ENCODE peak calls at places on chromosomes 12 and 14, in nine cellular contexts. Y, Q, L, K, O, E, U, D and R are unnamed samples.

GRCh38 chr14:104262515-104263514 is 124.4 kb downstream of the KIF26A start:
- DNase-seq in L (no peak), E (no peak), Y (no peak), D (peak), Q (peak), K (no peak), O (no peak), U (no peak), R (no peak)

GRCh38 chr12:41339784-41340183 is 151.7 kb downstream of the PDZRN4 start:
- DNase-seq in Y (no peak), D (no peak), Q (no peak), E (no peak), K (no peak), O (no peak), U (no peak), L (no peak), R (no peak)

GRCh38 chr14:54446201-54446693 is 5.1 kb upstream of the CNIH1 start:
- DNase-seq in E (peak), O (no peak), K (no peak), D (peak), Q (no peak), Y (no peak), L (peak), U (no peak), R (no peak)

GRCh38 chr12:127636881-127637280 is 630.1 kb upstream of the TMEM132C start:
- DNase-seq in O (no peak), U (no peak), L (no peak), K (no peak), D (no peak), Y (no peak), E (no peak), Q (no peak), R (no peak)

GRCh38 chr12:95413576-95413975 is 60.4 kb upstream of the METAP2 start:
- DNase-seq in L (peak), K (no peak), Q (no peak), Y (no peak), U (no peak), D (no peak), E (no peak), O (no peak), R (peak)

GRCh38 chr14:55223364-55223763 is 32.0 kb upstream of the DLGAP5 start:
- DNase-seq in Y (no peak), O (no peak), D (no peak), L (no peak), U (no peak), K (no peak), E (no peak), Q (no peak), R (no peak)

GRCh38 chr12:43964966-43965365 is 129.1 kb downstream of the TMEM117 start:
- DNase-seq in Y (no peak), O (no peak), L (peak), E (peak), U (no peak), D (no peak), K (no peak), Q (no peak), R (peak)

GRCh38 chr12:45703942-45704341 is 25.6 kb upstream of the ARID2 start:
- DNase-seq in Y (no peak), U (no peak), D (no peak), L (peak), O (no peak), K (no peak), Q (no peak), E (peak), R (no peak)

GRCh38 chr14:103340480-103341212 is 6.6 kb downstream of the EIF5 start:
- DNase-seq in L (no peak), Q (no peak), D (no peak), O (no peak), E (no peak), Y (no peak), U (no peak), K (no peak), R (no peak)

GRCh38 chr12:82413994-82414393 is 55.7 kb downstream of the METTL25 start:
- DNase-seq in E (peak), K (no peak), D (no peak), Q (no peak), O (no peak), Y (no peak), U (no peak), L (peak), R (no peak)

GRCh38 chr14:64612021-64612380 is 62.2 kb downstream of the PPP1R36 start:
- DNase-seq in O (peak), U (no peak), L (peak), Y (no peak), Q (no peak), D (no peak), K (no peak), E (peak), R (peak)

GRCh38 chr12:34214011-34214410 is 191.7 kb downstream of the ALG10 start:
- DNase-seq in O (no peak), Q (no peak), Y (no peak), E (no peak), K (no peak), U (no peak), L (no peak), D (no peak), R (no peak)

GRCh38 chr12:132461526-132461925 is 28.4 kb upstream of the FBRSL1 start:
- DNase-seq in E (no peak), Q (peak), D (no peak), O (no peak), L (no peak), K (no peak), U (no peak), Y (no peak), R (no peak)

GRCh38 chr12:66405395-66405794 is 103.1 kb downstream of the HELB start:
- DNase-seq in O (no peak), Y (no peak), Q (no peak), U (no peak), L (peak), E (peak), K (no peak), D (no peak), R (no peak)

GRCh38 chr12:7915911-7916403 is 20.0 kb downstream of the SLC2A3 start:
- DNase-seq in U (no peak), O (no peak), K (peak), D (no peak), L (no peak), Y (no peak), Q (no peak), E (no peak), R (no peak)

GRCh38 chr14:62711351-62712023 is 333.8 kb downstream of the KCNH5 start:
- DNase-seq in L (no peak), D (no peak), Q (no peak), U (no peak), E (no peak), O (no peak), Y (no peak), K (no peak), R (no peak)

GRCh38 chr14:73796881-73797539 is 54.6 kb upstream of the PTGR2 start:
- DNase-seq in K (no peak), O (no peak), E (no peak), Y (no peak), L (peak), Q (no peak), D (no peak), U (no peak), R (no peak)

GRCh38 chr14:63727736-63728728 is at the start of gene SGPP1:
- DNase-seq in D (peak), Y (peak), U (peak), Q (peak), L (peak), K (peak), E (peak), O (peak), R (no peak)

GRCh38 chr12:4383304-4383865 is 3.9 kb upstream of the FGF23 start:
- DNase-seq in Y (no peak), K (peak), Q (no peak), U (no peak), O (no peak), L (no peak), D (no peak), E (no peak), R (no peak)

GRCh38 chr12:31965090-31965489 is 5.9 kb downstream of the RESF1 start:
- DNase-seq in Y (no peak), E (no peak), U (no peak), D (no peak), L (no peak), O (no peak), K (peak), Q (no peak), R (no peak)

GRCh38 chr14:73762375-73762822 is 48.2 kb upstream of the PNMA1 start:
- DNase-seq in L (no peak), U (no peak), E (no peak), Q (no peak), K (no peak), O (no peak), Y (no peak), D (no peak), R (no peak)

GRCh38 chr14:44898547-44898946 is 63.2 kb downstream of the KLHL28 start:
- DNase-seq in Y (no peak), K (no peak), U (no peak), Q (no peak), D (no peak), L (peak), O (no peak), E (peak), R (no peak)

GRCh38 chr12:130334399-130334798 is 3.3 kb upstream of the PIWIL1 start:
- DNase-seq in O (no peak), K (no peak), Q (no peak), Y (no peak), U (no peak), E (no peak), L (no peak), D (no peak), R (no peak)

GRCh38 chr12:15227004-15227679 is 5.9 kb upstream of the RERG start:
- DNase-seq in Y (peak), K (peak), O (peak), Q (peak), D (no peak), U (peak), L (peak), E (peak), R (no peak)

GRCh38 chr14:101074124-101075024 is 170.9 kb upstream of the RTL1 start:
- DNase-seq in U (peak), Q (no peak), K (peak), Y (no peak), L (no peak), E (no peak), O (no peak), D (no peak), R (no peak)

GRCh38 chr14:23404331-23404900 is 3.7 kb downstream of the MYH6 start:
- DNase-seq in Y (peak), Q (no peak), U (no peak), K (no peak), D (no peak), E (no peak), O (no peak), L (no peak), R (no peak)

GRCh38 chr14:76348898-76349297 is 27.0 kb upstream of the ESRRB start:
- DNase-seq in L (peak), E (no peak), O (no peak), D (no peak), Q (no peak), Y (peak), K (peak), U (no peak), R (peak)

GRCh38 chr12:107760207-107760816 is 625 bp downstream of the PRDM4 start:
- DNase-seq in E (peak), D (no peak), K (peak), Q (peak), Y (no peak), L (peak), O (peak), U (peak), R (no peak)

GRCh38 chr14:59254146-59254910 is 65.9 kb downstream of the DAAM1 start:
- DNase-seq in U (peak), L (peak), O (no peak), K (peak), D (no peak), E (peak), Q (peak), Y (peak), R (peak)

GRCh38 chr14:22003471-22003870 is 329.9 kb upstream of the OR4E1 start:
- DNase-seq in Q (no peak), D (no peak), E (no peak), Y (no peak), U (no peak), O (no peak), L (no peak), K (no peak), R (no peak)

GRCh38 chr14:100263141-100263540 is 24.2 kb downstream of the YY1 start:
- DNase-seq in Q (no peak), K (no peak), U (no peak), O (no peak), D (no peak), L (peak), Y (no peak), E (no peak), R (no peak)

GRCh38 chr12:54411398-54412241 is 7.4 kb downstream of the ITGA5 start:
- DNase-seq in E (peak), Y (peak), U (peak), D (no peak), O (no peak), L (peak), K (peak), Q (no peak), R (no peak)

GRCh38 chr12:45235087-45236025 is 19.5 kb downstream of the ANO6 start:
- DNase-seq in K (peak), L (peak), E (peak), Y (no peak), O (peak), Q (no peak), U (peak), D (no peak), R (no peak)

GRCh38 chr12:21433525-21433924 is 3.9 kb upstream of the PYROXD1 start:
- DNase-seq in Y (no peak), O (no peak), K (peak), U (no peak), E (no peak), D (no peak), Q (no peak), L (no peak), R (no peak)

GRCh38 chr12:102917026-102917787 is at the start of gene PAH:
- DNase-seq in Y (no peak), E (no peak), D (no peak), Q (peak), O (no peak), K (peak), U (no peak), L (no peak), R (no peak)

GRCh38 chr12:112792306-112792705 is 758 bp downstream of the RPH3A start:
- DNase-seq in L (no peak), Y (no peak), E (no peak), Q (no peak), U (no peak), O (no peak), D (no peak), K (peak), R (no peak)
- H3K4me3 ChIP-seq in L (no peak), Y (no peak), E (no peak), Q (no peak), U (no peak), O (no peak), D (peak), K (no peak), R (no peak)

GRCh38 chr12:109797905-109798669 is 35.1 kb downstream of the TRPV4 start:
- DNase-seq in K (peak), O (no peak), L (no peak), E (no peak), U (no peak), Y (no peak), Q (no peak), D (no peak), R (no peak)
- TF ChIP-seq CTCF in K (peak), O (peak), L (peak), E (peak), U (no peak), Y (peak), Q (no peak), D (no peak), R (peak)

GRCh38 chr12:48968467-48968866 is 3.1 kb downstream of the WNT10B start:
- DNase-seq in L (no peak), O (no peak), E (no peak), Y (no peak), Q (no peak), K (no peak), U (no peak), D (no peak), R (no peak)

GRCh38 chr12:48968004-48968403 is 3.5 kb downstream of the WNT10B start:
- DNase-seq in Q (no peak), L (no peak), E (no peak), O (no peak), U (no peak), Y (no peak), K (peak), D (no peak), R (no peak)

GRCh38 chr12:48970702-48971334 is 717 bp downstream of the WNT10B start:
- DNase-seq in D (no peak), O (no peak), E (no peak), Y (no peak), L (no peak), K (peak), U (no peak), Q (no peak), R (no peak)

GRCh38 chr12:48969160-48969771 is 2.3 kb downstream of the WNT10B start:
- DNase-seq in Q (no peak), U (no peak), K (peak), Y (no peak), E (no peak), L (no peak), O (no peak), D (no peak), R (no peak)

GRCh38 chr12:48969847-48970701 is 1.5 kb downstream of the WNT10B start:
- DNase-seq in Q (no peak), K (peak), Y (no peak), U (no peak), L (no peak), O (no peak), D (no peak), E (no peak), R (no peak)
- H3K4me3 ChIP-seq in Q (no peak), K (no peak), Y (peak), U (no peak), L (no peak), O (no peak), D (peak), E (peak), R (no peak)

GRCh38 chr14:85531594-85532391 is 1.8 kb downstream of the FLRT2 start:
- DNase-seq in K (peak), D (peak), Q (peak), Y (peak), U (peak), O (peak), L (peak), E (peak), R (no peak)
- TF ChIP-seq CTCF in K (peak), D (no peak), Q (peak), Y (peak), U (no peak), O (peak), L (peak), E (peak), R (peak)

GRCh38 chr12:128827724-128828123 is 4.0 kb upstream of the SLC15A4 start:
- DNase-seq in O (no peak), E (no peak), U (no peak), Q (no peak), L (no peak), Y (no peak), D (no peak), K (no peak), R (no peak)

GRCh38 chr12:128829870-128830504 is 6.2 kb upstream of the SLC15A4 start:
- DNase-seq in D (no peak), K (no peak), O (no peak), L (no peak), E (peak), U (no peak), Y (no peak), Q (no peak), R (no peak)

GRCh38 chr12:128830505-128830893 is 6.7 kb upstream of the SLC15A4 start:
- DNase-seq in E (no peak), L (no peak), K (no peak), D (no peak), Q (no peak), U (no peak), Y (no peak), O (no peak), R (no peak)

DNA sequence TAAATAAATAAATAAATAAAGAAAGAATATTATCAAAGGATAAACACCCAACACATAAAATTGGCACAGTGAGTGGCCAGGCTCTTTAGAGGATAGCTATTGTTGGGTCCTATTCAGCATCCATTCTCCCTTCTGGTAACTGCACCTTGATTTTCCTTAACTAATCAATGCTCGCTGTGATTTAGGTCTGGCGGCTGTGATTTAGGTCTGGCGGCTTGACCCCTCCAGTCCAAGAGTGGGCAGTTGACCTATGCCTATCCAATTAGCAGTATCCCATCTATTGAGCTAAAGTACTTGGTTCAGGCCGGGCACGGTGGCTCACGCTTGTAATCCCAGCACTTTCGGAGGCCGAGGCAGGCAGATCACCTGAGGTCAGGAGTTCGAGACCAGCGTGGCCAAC is 9.7 kb upstream of the SLC15A4 start:
- DNase-seq in U (no peak), E (no peak), K (no peak), O (no peak), Y (no peak), L (no peak), D (no peak), Q (no peak), R (no peak)
- H3K4me3 ChIP-seq in U (no peak), E (no peak), K (no peak), O (no peak), Y (no peak), L (no peak), D (no peak), Q (no peak), R (no peak)

DNA sequence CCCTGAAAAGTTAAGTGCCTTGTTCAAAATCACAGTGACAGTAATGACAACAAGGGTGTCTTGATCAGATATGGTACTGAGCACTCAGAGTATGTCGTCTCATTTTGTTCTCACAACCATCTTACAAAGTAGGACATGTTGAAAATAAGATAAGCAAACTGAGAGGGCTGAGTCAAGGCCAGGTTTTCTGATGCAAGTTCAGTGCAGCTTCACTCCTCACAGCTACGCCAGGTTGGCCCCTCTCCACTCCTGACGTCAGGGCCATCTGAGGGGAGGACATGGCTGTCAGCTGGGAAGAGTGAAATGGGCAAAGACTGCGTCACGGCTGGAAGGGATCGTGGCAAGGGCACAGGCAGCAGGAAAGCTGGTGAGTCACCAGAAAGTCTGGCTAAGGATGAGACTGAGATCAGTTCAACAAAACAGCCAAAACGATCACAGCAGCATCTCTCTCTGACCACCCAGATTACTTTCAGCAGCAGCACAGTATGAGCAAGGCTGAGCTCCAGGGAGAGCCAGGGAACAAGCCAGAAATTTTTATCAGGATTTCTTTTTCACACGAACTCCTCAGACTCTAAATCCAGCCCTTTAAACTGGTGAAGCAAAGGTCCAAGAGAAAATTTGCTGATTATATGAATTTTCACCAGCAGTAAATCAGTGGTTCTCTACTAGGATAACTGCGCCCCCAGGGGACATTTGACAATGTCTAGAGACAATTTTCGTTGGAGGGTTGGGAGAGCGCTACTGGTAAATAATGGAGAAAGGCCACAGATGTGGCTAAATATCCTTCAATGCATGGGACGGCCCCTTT is 297.9 kb upstream of the AMIGO2 start:
- DNase-seq in Y (peak), K (no peak), L (peak), U (peak), O (peak), E (peak), D (peak), Q (peak), R (peak)
- TF ChIP-seq CTCF in Y (no peak), K (no peak), L (no peak), U (no peak), O (peak), E (no peak), D (no peak), Q (no peak), R (no peak)

GRCh38 chr12:50215033-50215432 is 47.9 kb upstream of the CERS5 start:
- DNase-seq in D (no peak), L (peak), O (no peak), Y (no peak), U (no peak), E (peak), K (no peak), Q (no peak), R (no peak)
- H3K4me3 ChIP-seq in D (no peak), L (no peak), O (no peak), Y (no peak), U (no peak), E (no peak), K (no peak), Q (no peak), R (no peak)